ENCODE peak calls at places on chromosome 9, in four cellular contexts. One of them, this sample, is unnamed.

GRCh38 chr9:11086561-11086960 is 473.8 kb upstream of the PTPRD start:
- DNase-seq in left kidney: no peak
- DNase-seq in naive thymus-derived CD8-positive, alpha-beta T cell: no peak
- DNase-seq in activated naive CD4-positive, alpha-beta T cell treated with anti-CD3 and anti-CD28 coated beads for 36 hours: no peak
- DNase-seq in this sample: no peak

GRCh38 chr9:136175745-136176290 is 29.1 kb downstream of the LHX3 start:
- DNase-seq in left kidney: peak
- DNase-seq in naive thymus-derived CD8-positive, alpha-beta T cell: no peak
- DNase-seq in activated naive CD4-positive, alpha-beta T cell treated with anti-CD3 and anti-CD28 coated beads for 36 hours: no peak
- DNase-seq in this sample: no peak

GRCh38 chr9:83733739-83734138 is 26.0 kb upstream of the UBQLN1 start:
- DNase-seq in left kidney: no peak
- DNase-seq in naive thymus-derived CD8-positive, alpha-beta T cell: no peak
- DNase-seq in activated naive CD4-positive, alpha-beta T cell treated with anti-CD3 and anti-CD28 coated beads for 36 hours: no peak
- DNase-seq in this sample: no peak

GRCh38 chr9:112894031-112894430 is 3.4 kb upstream of the SLC46A2 start:
- DNase-seq in left kidney: no peak
- DNase-seq in naive thymus-derived CD8-positive, alpha-beta T cell: no peak
- DNase-seq in activated naive CD4-positive, alpha-beta T cell treated with anti-CD3 and anti-CD28 coated beads for 36 hours: no peak
- DNase-seq in this sample: no peak

GRCh38 chr9:90961375-90961774 is 159.8 kb downstream of the SYK start:
- DNase-seq in left kidney: no peak
- DNase-seq in naive thymus-derived CD8-positive, alpha-beta T cell: no peak
- DNase-seq in activated naive CD4-positive, alpha-beta T cell treated with anti-CD3 and anti-CD28 coated beads for 36 hours: no peak
- DNase-seq in this sample: no peak

GRCh38 chr9:135370411-135371375 is 108.9 kb upstream of the PPP1R26 start:
- DNase-seq in left kidney: no peak
- DNase-seq in naive thymus-derived CD8-positive, alpha-beta T cell: no peak
- DNase-seq in activated naive CD4-positive, alpha-beta T cell treated with anti-CD3 and anti-CD28 coated beads for 36 hours: no peak
- DNase-seq in this sample: no peak

GRCh38 chr9:99752710-99753109 is 69.0 kb upstream of the NR4A3 start:
- DNase-seq in left kidney: no peak
- DNase-seq in naive thymus-derived CD8-positive, alpha-beta T cell: no peak
- DNase-seq in activated naive CD4-positive, alpha-beta T cell treated with anti-CD3 and anti-CD28 coated beads for 36 hours: no peak
- DNase-seq in this sample: no peak

GRCh38 chr9:137786511-137786920 is 91.1 kb upstream of the CACNA1B start:
- DNase-seq in left kidney: no peak
- DNase-seq in naive thymus-derived CD8-positive, alpha-beta T cell: no peak
- DNase-seq in activated naive CD4-positive, alpha-beta T cell treated with anti-CD3 and anti-CD28 coated beads for 36 hours: no peak
- DNase-seq in this sample: no peak

GRCh38 chr9:84978761-84979160 is 309.2 kb downstream of the NTRK2 start:
- DNase-seq in left kidney: no peak
- DNase-seq in naive thymus-derived CD8-positive, alpha-beta T cell: no peak
- DNase-seq in activated naive CD4-positive, alpha-beta T cell treated with anti-CD3 and anti-CD28 coated beads for 36 hours: no peak
- DNase-seq in this sample: no peak

GRCh38 chr9:113231701-113232100 is 10.4 kb downstream of the SLC31A1 start:
- DNase-seq in left kidney: no peak
- DNase-seq in naive thymus-derived CD8-positive, alpha-beta T cell: no peak
- DNase-seq in activated naive CD4-positive, alpha-beta T cell treated with anti-CD3 and anti-CD28 coated beads for 36 hours: no peak
- DNase-seq in this sample: no peak

This sample was measured in endodermal cell.